ENCODE peak calls at places on chromosomes 16 and 17, in four cellular contexts. Y is lower lobe of right lung; C is CD8-positive, alpha-beta memory T cell; Z is CD4-positive, CD25-positive, alpha-beta regulatory T cell. X is an unnamed sample. For H3K9me3, the result is how much of the 10 kb centered on the place peaks cover.

GRCh38 chr16:11389631-11390565 is 44.6 kb downstream of the RMI2 start:
- DNase-seq in C (no peak), Z (no peak), Y (peak), X (no peak)

GRCh38 chr17:17855976-17856375 is 19.2 kb upstream of the SREBF1 start:
- DNase-seq in Z (no peak), Y (no peak), C (no peak), X (no peak)

GRCh38 chr17:385195-385835 is 32.7 kb upstream of the RPH3AL start:
- DNase-seq in C (no peak), Y (peak), Z (no peak), X (no peak)

GRCh38 chr16:81319221-81319912 is 4.6 kb downstream of the GAN start:
- DNase-seq in Y (no peak), Z (no peak), C (no peak), X (no peak)

GRCh38 chr17:16013943-16014407 is 14.4 kb downstream of the TTC19 start:
- DNase-seq in Y (no peak), C (no peak), Z (no peak), X (no peak)

GRCh38 chr17:6254036-6254435 is 180.9 kb downstream of the AIPL1 start:
- DNase-seq in Z (no peak), Y (no peak), C (no peak), X (no peak)

GRCh38 chr16:11076259-11077018 is 132.1 kb downstream of the CLEC16A start:
- DNase-seq in Y (no peak), Z (peak), C (no peak), X (no peak)

GRCh38 chr17:82356845-82357355 is 2.1 kb upstream of the TEX19 start:
- DNase-seq in C (no peak), Y (no peak), Z (no peak), X (no peak)

GRCh38 chr16:86007524-86007923 is 108.6 kb downstream of the IRF8 start:
- DNase-seq in Z (no peak), Y (no peak), C (no peak), X (no peak)

GRCh38 chr16:65319621-65320231 is 197.9 kb upstream of the CDH11 start:
- DNase-seq in Y (no peak), C (no peak), Z (no peak), X (no peak)

GRCh38 chr16:16086653-16087446 is 136.4 kb downstream of the ABCC6 start:
- DNase-seq in Y (no peak), Z (no peak), C (no peak), X (no peak)

GRCh38 chr16:86953631-86954465 is 363.3 kb downstream of the C16orf95 start:
- DNase-seq in Y (no peak), Z (no peak), C (no peak), X (no peak)

GRCh38 chr17:65553009-65553645 is 8.3 kb downstream of the AXIN2 start:
- DNase-seq in Y (no peak), Z (no peak), C (no peak), X (no peak)

GRCh38 chr17:13410874-13411273 is 190.9 kb downstream of the HS3ST3A1 start:
- DNase-seq in C (no peak), Z (no peak), Y (no peak), X (no peak)

GRCh38 chr17:10193632-10194031 is 4.8 kb downstream of the GAS7 start:
- DNase-seq in Y (no peak), C (no peak), Z (no peak), X (no peak)

GRCh38 chr17:63153488-63153887 is 187.5 kb downstream of the TANC2 start:
- DNase-seq in Z (no peak), Y (no peak), C (no peak), X (no peak)

GRCh38 chr16:14196539-14196938 is 125.4 kb downstream of the MRTFB start:
- DNase-seq in C (no peak), Y (no peak), Z (no peak), X (no peak)

GRCh38 chr16:75053791-75054555 is 55.1 kb downstream of the ZNRF1 start:
- DNase-seq in Y (peak), C (no peak), Z (no peak), X (no peak)

GRCh38 chr16:79980650-79981521 is 380.3 kb upstream of the MAF start:
- DNase-seq in Z (no peak), C (no peak), Y (no peak), X (no peak)

GRCh38 chr16:76278086-76278485 is 885 bp downstream of the CNTNAP4 start:
- DNase-seq in C (no peak), Y (no peak), Z (no peak), X (no peak)

GRCh38 chr17:66932295-66932694 is 32.2 kb upstream of the CACNG4 start:
- DNase-seq in Y (no peak), Z (no peak), C (no peak), X (no peak)

GRCh38 chr17:2416010-2416734 is 15.3 kb upstream of the MNT start:
- DNase-seq in Y (peak), Z (peak), C (peak), X (peak)

GRCh38 chr16:46900464-46901235 is 16.5 kb downstream of the GPT2 start:
- DNase-seq in C (no peak), Z (no peak), Y (no peak), X (no peak)

GRCh38 chr17:74830861-74831260 is 28.8 kb downstream of the GRIN2C start:
- DNase-seq in Z (no peak), Y (no peak), C (no peak), X (no peak)

GRCh38 chr17:81511550-81511799 is 1.1 kb downstream of the ACTG1 start:
- DNase-seq in Z (no peak), Y (no peak), C (no peak), X (no peak)

GRCh38 chr16:13586051-13586450 is 333.9 kb upstream of the ERCC4 start:
- DNase-seq in Y (no peak), C (no peak), Z (no peak), X (no peak)

GRCh38 chr17:41796066-41796895 is 9.8 kb upstream of the JUP start:
- DNase-seq in Y (no peak), C (no peak), Z (no peak), X (no peak)

GRCh38 chr17:2215616-2216364 is 87.8 kb downstream of the SMG6 start:
- DNase-seq in Z (peak), C (peak), Y (peak), X (peak)

GRCh38 chr16:48525201-48526057 is 84.6 kb downstream of the N4BP1 start:
- DNase-seq in C (no peak), Z (no peak), Y (no peak), X (no peak)

GRCh38 chr17:61595418-61595817 is 4.4 kb upstream of the NACA2 start:
- DNase-seq in Y (no peak), C (no peak), Z (no peak), X (no peak)

GRCh38 chr16:35296962-35297653 is 1837.7 kb downstream of the TP53TG3F start:
- DNase-seq in C (no peak), Z (no peak), Y (no peak), X (no peak)
- H3K9me3 ChIP-seq in C (under half), Z (under half), Y (under half), X (under half)

GRCh38 chr16:2938206-2938605 is 25.9 kb upstream of the KREMEN2 start:
- DNase-seq in C (no peak), Z (no peak), Y (no peak), X (no peak)
- H3K9me3 ChIP-seq in C (under half), Z (under half), Y (under half), X (under half)

GRCh38 chr17:11561702-11562101 is 36.6 kb upstream of the DNAH9 start:
- DNase-seq in Y (no peak), Z (no peak), C (no peak), X (no peak)

GRCh38 chr17:11561281-11561680 is 37.0 kb upstream of the DNAH9 start:
- DNase-seq in Z (no peak), C (no peak), Y (no peak), X (no peak)

GRCh38 chr17:11558681-11559234 is 39.5 kb upstream of the DNAH9 start:
- DNase-seq in Z (no peak), C (no peak), Y (no peak), X (no peak)

GRCh38 chr17:11557727-11558452 is 40.4 kb upstream of the DNAH9 start:
- DNase-seq in Z (no peak), Y (peak), C (no peak), X (no peak)

GRCh38 chr17:11559601-11560000 is 38.7 kb upstream of the DNAH9 start:
- DNase-seq in Y (no peak), Z (no peak), C (no peak), X (no peak)
- H3K9me3 ChIP-seq in Y (under half), Z (under half), C (under half), X (under half)

GRCh38 chr16:35200662-35201061 is 1741.2 kb downstream of the TP53TG3F start:
- DNase-seq in Y (no peak), Z (no peak), C (no peak), X (no peak)
- H3K9me3 ChIP-seq in Y (under half), Z (under half), C (under half), X (under half)